ENCODE peak calls at places on chromosomes 13 and 19, in five cellular contexts. H, M, Q, Z and G are unnamed samples.

GRCh38 chr19:10292789-10293636 is 3.3 kb downstream of the ICAM5 start:
- DNase-seq in H (no peak), M (no peak), Q (no peak), Z (peak; percentile 85), G (no peak)

GRCh38 chr13:92500192-92500591 is 726.4 kb upstream of the GPC6 start:
- DNase-seq in H (no peak), M (no peak), Q (no peak), Z (no peak), G (no peak)

GRCh38 chr19:53809518-53810186 is 14.5 kb downstream of the NLRP12 start:
- DNase-seq in H (no peak), M (no peak), Q (no peak), Z (peak; percentile 51), G (no peak)

GRCh38 chr13:80035096-80035495 is 305.8 kb downstream of the SPRY2 start:
- DNase-seq in H (no peak), M (no peak), Q (no peak), Z (no peak), G (no peak)

GRCh38 chr13:91744284-91744683 is 345.9 kb downstream of the GPC5 start:
- DNase-seq in H (no peak), M (no peak), Q (no peak), Z (no peak), G (no peak)

GRCh38 chr19:1553415-1553814 is 14.7 kb downstream of the MEX3D start:
- DNase-seq in H (no peak), M (no peak), Q (no peak), Z (no peak), G (no peak)

GRCh38 chr19:51552608-51552995 is 18.5 kb upstream of the ZNF175 start:
- DNase-seq in H (no peak), M (no peak), Q (no peak), Z (no peak), G (no peak)

GRCh38 chr19:7370546-7370945 is 21.8 kb downstream of the ARHGEF18 start:
- DNase-seq in H (no peak), M (no peak), Q (no peak), Z (no peak), G (no peak)

GRCh38 chr19:10808937-10809655 is 26.9 kb downstream of the TMED1 start:
- DNase-seq in H (no peak), M (no peak), Q (no peak), Z (no peak), G (no peak)

GRCh38 chr13:50053844-50054243 is 38.6 kb downstream of the KCNRG start:
- DNase-seq in H (no peak), M (no peak), Q (no peak), Z (no peak), G (no peak)

GRCh38 chr13:52067237-52067636 is 42.7 kb downstream of the UTP14C start:
- DNase-seq in H (no peak), M (no peak), Q (peak; percentile 2), Z (no peak), G (no peak)

GRCh38 chr13:75368167-75368566 is 113.8 kb downstream of the TBC1D4 start:
- DNase-seq in H (no peak), M (no peak), Q (no peak), Z (no peak), G (no peak)

GRCh38 chr13:26061947-26062346 is 10.1 kb upstream of the SHISA2 start:
- DNase-seq in H (no peak), M (no peak), Q (no peak), Z (no peak), G (no peak)

GRCh38 chr19:2603320-2603719 is 99.2 kb downstream of the GNG7 start:
- DNase-seq in H (no peak), M (no peak), Q (peak; percentile 42), Z (no peak), G (no peak)

GRCh38 chr13:32783067-32783466 is 196.8 kb downstream of the PDS5B start:
- DNase-seq in H (no peak), M (no peak), Q (no peak), Z (no peak), G (no peak)

GRCh38 chr13:51942189-51942588 is 69.1 kb downstream of the ATP7B start:
- DNase-seq in H (no peak), M (peak; percentile 26), Q (no peak), Z (no peak), G (no peak)

GRCh38 chr13:51684076-51684475 is 99.8 kb downstream of the WDFY2 start:
- DNase-seq in H (no peak), M (no peak), Q (no peak), Z (no peak), G (no peak)

DNA sequence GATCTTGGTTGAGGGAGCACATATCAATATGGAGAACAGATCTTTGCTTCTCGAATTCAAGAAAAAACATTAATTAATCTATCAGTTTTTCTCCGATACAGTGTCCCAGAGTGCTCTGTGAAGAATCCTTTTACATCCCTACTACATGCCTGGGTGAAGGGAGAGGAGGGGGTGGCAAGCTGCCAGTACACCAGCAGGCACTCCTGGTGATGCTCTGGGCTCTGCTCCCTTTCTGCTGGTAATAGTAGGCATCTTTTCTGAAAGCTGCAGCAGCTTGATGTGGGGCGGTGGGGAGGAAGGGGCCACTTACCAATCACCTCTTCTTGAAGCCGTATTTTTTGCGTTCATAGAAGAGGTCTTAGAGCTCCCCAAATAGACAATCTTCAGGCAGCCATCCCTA is 30.7 kb downstream of the PBX4 start:
- DNase-seq in H (no peak), M (no peak), Q (no peak), Z (no peak), G (no peak)
- TF ChIP-seq CTCF in H (no peak), M (no peak), Q (no peak), Z (no peak), G (no peak)

GRCh38 chr13:45439000-45439399 is 20.8 kb upstream of the SLC25A30 start:
- DNase-seq in H (no peak), M (no peak), Q (no peak), Z (no peak), G (no peak)

GRCh38 chr13:45439781-45440462 is 21.7 kb upstream of the SLC25A30 start:
- DNase-seq in H (no peak), M (no peak), Q (no peak), Z (no peak), G (no peak)

GRCh38 chr13:45446181-45446580 is 18.6 kb upstream of the COG3 start:
- DNase-seq in H (no peak), M (no peak), Q (no peak), Z (no peak), G (no peak)

GRCh38 chr13:45445053-45445452 is 19.7 kb upstream of the COG3 start:
- DNase-seq in H (no peak), M (no peak), Q (no peak), Z (no peak), G (no peak)

DNA sequence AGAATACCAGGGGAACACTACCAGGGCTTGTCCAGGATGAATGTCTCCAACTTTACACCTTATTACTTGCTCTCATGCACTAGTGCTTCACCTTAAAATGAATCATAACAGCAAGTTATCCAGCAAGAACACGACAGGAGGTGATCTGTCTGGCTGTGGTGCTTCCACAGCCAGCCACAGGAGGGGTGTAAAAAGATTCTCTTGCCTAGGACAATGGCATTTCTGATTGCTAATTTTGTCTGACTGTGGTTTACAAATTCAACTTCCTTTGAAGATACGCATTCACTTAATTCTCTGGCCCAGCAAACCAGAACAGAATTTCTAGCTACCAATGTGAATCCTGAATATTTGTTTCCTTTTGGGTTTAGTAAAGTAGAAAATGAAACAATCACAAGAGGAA is 23.1 kb upstream of the COG3 start:
- DNase-seq in H (no peak), M (no peak), Q (no peak), Z (no peak), G (no peak)
- TF ChIP-seq CTCF in H (no peak), M (no peak), Q (peak; percentile 12), Z (no peak), G (no peak)

GRCh38 chr19:44782729-44783128 is 5.0 kb downstream of the CBLC start:
- DNase-seq in H (no peak), M (no peak), Q (no peak), Z (no peak), G (no peak)
- TF ChIP-seq CTCF in H (no peak), M (no peak), Q (no peak), Z (no peak), G (no peak)

GRCh38 chr19:16234552-16235445 is 37.1 kb downstream of the AP1M1 start:
- DNase-seq in H (no peak), M (no peak), Q (no peak), Z (no peak), G (no peak)
- TF ChIP-seq CTCF in H (no peak), M (no peak), Q (no peak), Z (no peak), G (no peak)

DNA sequence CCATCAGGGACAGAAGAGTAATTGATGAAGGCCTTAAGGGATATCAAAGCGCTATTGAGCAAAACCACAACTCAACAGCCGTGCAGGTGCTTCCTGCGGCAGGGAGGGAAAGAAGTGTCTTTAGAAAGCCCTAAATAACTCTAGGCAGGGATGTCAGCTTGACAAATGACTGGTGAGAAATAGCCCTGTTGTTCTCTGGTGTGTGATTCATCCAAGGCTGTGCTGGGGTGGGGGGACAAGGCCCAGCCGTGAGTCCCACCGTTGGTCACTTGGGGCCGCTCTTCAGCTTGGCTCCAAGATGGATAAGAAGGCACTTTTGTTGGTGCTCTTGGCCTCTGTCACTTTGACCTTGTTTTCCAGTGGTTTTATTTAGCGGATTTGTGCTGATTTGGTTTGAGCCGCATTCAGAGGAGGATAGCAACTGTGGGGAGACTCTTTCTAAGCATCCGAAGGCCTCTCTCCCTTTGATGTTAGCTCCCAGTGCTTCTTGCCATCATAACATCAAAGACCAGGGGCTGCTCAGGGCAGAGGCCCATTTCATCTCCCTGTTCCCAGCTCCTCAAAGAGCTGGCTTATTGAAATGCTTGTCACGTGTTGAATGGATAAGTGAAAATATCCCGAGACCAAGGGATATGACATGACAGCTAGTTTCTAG is 130.3 kb upstream of the SERP2 start:
- DNase-seq in H (no peak), M (peak; percentile 7), Q (peak; percentile 87), Z (peak; percentile 62), G (no peak)
- TF ChIP-seq CTCF in H (no peak), M (no peak), Q (peak; percentile 44), Z (peak; percentile 79), G (no peak)

GRCh38 chr19:43408043-43408442 is 6.6 kb upstream of the TEX101 start:
- DNase-seq in H (no peak), M (no peak), Q (no peak), Z (no peak), G (no peak)
- TF ChIP-seq CTCF in H (no peak), M (no peak), Q (no peak), Z (no peak), G (no peak)

GRCh38 chr13:59488436-59488835 is 675.3 kb downstream of the DIAPH3 start:
- DNase-seq in H (no peak), M (no peak), Q (no peak), Z (no peak), G (no peak)

GRCh38 chr13:59483441-59484116 is 680.1 kb downstream of the DIAPH3 start:
- DNase-seq in H (peak; percentile 17), M (no peak), Q (peak; percentile 71), Z (peak; percentile 6), G (no peak)

GRCh38 chr13:59490651-59491050 is 673.1 kb downstream of the DIAPH3 start:
- DNase-seq in H (no peak), M (no peak), Q (no peak), Z (no peak), G (no peak)

GRCh38 chr13:59492030-59492636 is 671.6 kb downstream of the DIAPH3 start:
- DNase-seq in H (no peak), M (no peak), Q (no peak), Z (no peak), G (no peak)

DNA sequence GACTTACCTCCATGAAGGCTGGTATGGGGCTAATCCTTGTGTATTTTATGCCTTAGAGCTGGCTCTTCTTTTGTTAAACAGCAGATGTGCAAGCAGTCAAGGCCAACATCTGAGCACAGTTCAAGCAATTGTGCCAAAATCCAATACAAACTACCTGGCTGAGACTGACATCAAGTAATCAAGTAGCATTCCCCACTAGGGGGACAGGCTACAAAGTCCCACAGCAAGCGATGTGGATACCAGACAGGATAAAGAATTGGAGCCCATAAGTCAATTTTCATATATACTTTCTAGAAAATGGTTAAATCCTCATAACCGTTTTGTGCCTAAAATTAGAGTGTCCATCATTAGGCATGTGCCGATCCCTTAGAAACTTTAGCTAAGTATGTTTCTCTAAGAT is 675.8 kb downstream of the DIAPH3 start:
- DNase-seq in H (no peak), M (no peak), Q (no peak), Z (no peak), G (no peak)
- TF ChIP-seq CTCF in H (no peak), M (no peak), Q (no peak), Z (peak; percentile 6), G (no peak)